ENCODE peak calls at places on chromosome 16, in five cellular contexts. P, C, X, Y and B are unnamed samples.

GRCh38 chr16:14325502-14325901 is 254.4 kb downstream of the MRTFB start:
- DNase-seq in P (no peak), C (no peak), X (no peak), Y (no peak), B (no peak)

GRCh38 chr16:14510939-14511797 is 118.9 kb downstream of the PARN start:
- DNase-seq in P (no peak), C (no peak), X (no peak), Y (no peak), B (no peak)

GRCh38 chr16:24685539-24686432 is 43.7 kb upstream of the TNRC6A start:
- DNase-seq in P (no peak), C (peak), X (peak), Y (peak), B (peak)

GRCh38 chr16:9134739-9135138 is 43.3 kb downstream of the HAPSTR1 start:
- DNase-seq in P (peak), C (peak), X (no peak), Y (no peak), B (peak)

GRCh38 chr16:10356870-10357842 is 28.7 kb upstream of the ATF7IP2 start:
- DNase-seq in P (no peak), C (no peak), X (no peak), Y (peak), B (no peak)

GRCh38 chr16:89873109-89873821 is at the start of gene TCF25:
- DNase-seq in P (peak), C (peak), X (peak), Y (peak), B (peak)

GRCh38 chr16:9092282-9092962 is 978 bp downstream of the HAPSTR1 start:
- DNase-seq in P (peak), C (peak), X (peak), Y (peak), B (no peak)

GRCh38 chr16:75378616-75379015 is 54.7 kb downstream of the CFDP1 start:
- DNase-seq in P (no peak), C (no peak), X (no peak), Y (no peak), B (no peak)

GRCh38 chr16:22356930-22357634 is 17.3 kb downstream of the CDR2 start:
- DNase-seq in P (no peak), C (no peak), X (no peak), Y (no peak), B (no peak)

GRCh38 chr16:4381935-4382794 is 10.5 kb downstream of the VASN start:
- DNase-seq in P (no peak), C (no peak), X (no peak), Y (peak), B (no peak)

GRCh38 chr16:88379694-88380040 is 3.1 kb upstream of the ZNF469 start:
- DNase-seq in P (no peak), C (no peak), X (no peak), Y (no peak), B (no peak)

GRCh38 chr16:73219176-73219575 is 171.2 kb upstream of the ZFHX3 start:
- DNase-seq in P (no peak), C (no peak), X (no peak), Y (no peak), B (no peak)

GRCh38 chr16:87453326-87453725 is 39.5 kb downstream of the ZCCHC14 start:
- DNase-seq in P (no peak), C (no peak), X (no peak), Y (no peak), B (no peak)

GRCh38 chr16:24070851-24071250 is 185.3 kb upstream of the CACNG3 start:
- DNase-seq in P (no peak), C (peak), X (no peak), Y (peak), B (no peak)

GRCh38 chr16:78647019-78647418 is 547.6 kb downstream of the WWOX start:
- DNase-seq in P (no peak), C (no peak), X (no peak), Y (no peak), B (no peak)

GRCh38 chr16:53821957-53822625 is 118.1 kb downstream of the FTO start:
- DNase-seq in P (no peak), C (no peak), X (no peak), Y (no peak), B (no peak)

GRCh38 chr16:58197314-58198012 is 443 bp downstream of the CSNK2A2 start:
- DNase-seq in P (peak), C (no peak), X (no peak), Y (peak), B (no peak)

GRCh38 chr16:49726155-49726554 is 129.8 kb downstream of the ZNF423 start:
- DNase-seq in P (no peak), C (no peak), X (no peak), Y (no peak), B (no peak)

GRCh38 chr16:10100829-10101228 is 81.4 kb downstream of the GRIN2A start:
- DNase-seq in P (no peak), C (no peak), X (no peak), Y (no peak), B (no peak)

GRCh38 chr16:85169333-85170065 is 57.2 kb upstream of the CIBAR2 start:
- DNase-seq in P (no peak), C (no peak), X (no peak), Y (peak), B (no peak)

GRCh38 chr16:85168732-85169256 is 56.5 kb upstream of the CIBAR2 start:
- DNase-seq in P (no peak), C (peak), X (peak), Y (peak), B (peak)

GRCh38 chr16:85171004-85171808 is 58.9 kb upstream of the CIBAR2 start:
- DNase-seq in P (no peak), C (no peak), X (no peak), Y (no peak), B (no peak)

GRCh38 chr16:85171809-85172464 is 59.7 kb upstream of the CIBAR2 start:
- DNase-seq in P (no peak), C (no peak), X (no peak), Y (no peak), B (no peak)

GRCh38 chr16:85170066-85171003 is 58.1 kb upstream of the CIBAR2 start:
- DNase-seq in P (no peak), C (no peak), X (no peak), Y (peak), B (peak)
- H3K4me3 ChIP-seq in P (no peak), C (no peak), X (peak), Y (peak), B (peak)

DNA sequence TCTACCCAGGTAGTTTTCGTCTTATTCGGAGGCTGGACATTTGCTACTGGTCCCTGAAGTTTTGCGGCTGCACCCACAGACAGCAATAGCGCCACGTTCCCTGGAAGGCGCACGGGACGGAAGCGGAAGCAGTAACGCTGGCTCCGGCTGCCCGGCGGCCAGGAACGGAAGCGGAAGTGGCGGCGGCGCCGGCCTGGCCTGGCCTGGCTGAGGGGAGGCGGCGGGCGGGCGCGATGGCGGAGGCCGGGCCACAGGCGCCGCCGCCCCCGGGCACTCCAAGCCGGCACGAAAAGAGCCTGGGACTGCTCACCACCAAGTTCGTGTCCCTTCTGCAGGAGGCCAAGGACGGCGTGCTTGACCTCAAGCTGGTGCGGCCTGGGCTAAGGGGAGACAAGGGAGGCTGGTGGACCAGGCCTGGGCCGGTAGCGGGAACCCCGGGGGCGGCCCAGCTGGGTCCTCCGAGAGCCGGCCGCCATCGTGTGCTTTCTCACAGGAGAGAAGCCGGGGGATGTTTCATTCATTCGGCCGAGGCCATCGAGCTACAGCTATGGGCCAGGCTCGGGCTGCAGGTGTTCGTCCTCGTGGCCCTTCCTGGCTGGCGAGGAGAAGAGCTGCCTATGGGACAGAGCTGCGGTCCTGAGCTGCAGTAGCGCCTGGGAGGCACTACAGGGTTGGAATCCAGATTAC is at the start of gene E2F4:
- DNase-seq in P (peak), C (peak), X (peak), Y (peak), B (peak)
- TF ChIP-seq POLR2A in P (peak), C (peak), X (peak), Y (peak), B (peak)

GRCh38 chr16:21302454-21302853 is 24.4 kb upstream of the CRYM start:
- DNase-seq in P (no peak), C (no peak), X (no peak), Y (no peak), B (no peak)

GRCh38 chr16:21300309-21301167 is 22.4 kb upstream of the CRYM start:
- DNase-seq in P (peak), C (peak), X (peak), Y (peak), B (peak)

GRCh38 chr16:21301168-21301894 is 23.2 kb upstream of the CRYM start:
- DNase-seq in P (peak), C (peak), X (peak), Y (peak), B (peak)

GRCh38 chr16:21301895-21302291 is 23.8 kb upstream of the CRYM start:
- DNase-seq in P (no peak), C (no peak), X (no peak), Y (no peak), B (no peak)

GRCh38 chr16:21302898-21303528 is 24.9 kb upstream of the CRYM start:
- DNase-seq in P (no peak), C (no peak), X (no peak), Y (peak), B (no peak)
- H3K4me3 ChIP-seq in P (no peak), C (no peak), X (no peak), Y (no peak), B (no peak)

GRCh38 chr16:67530013-67530939 is 1.6 kb downstream of the RIPOR1 start:
- DNase-seq in P (no peak), C (peak), X (peak), Y (peak), B (peak)
- TF ChIP-seq POLR2A in P (peak), C (peak), X (peak), Y (no peak), B (peak)

GRCh38 chr16:66427871-66428681 is 981 bp downstream of the BEAN1 start:
- DNase-seq in P (no peak), C (no peak), X (no peak), Y (no peak), B (no peak)

GRCh38 chr16:66427451-66427860 is 361 bp downstream of the BEAN1 start:
- DNase-seq in P (no peak), C (no peak), X (no peak), Y (no peak), B (no peak)

GRCh38 chr16:66426112-66427035 is 721 bp upstream of the BEAN1 start:
- DNase-seq in P (no peak), C (no peak), X (no peak), Y (no peak), B (no peak)

GRCh38 chr16:66425651-66426050 is 1.4 kb upstream of the BEAN1 start:
- DNase-seq in P (no peak), C (no peak), X (no peak), Y (no peak), B (no peak)

DNA sequence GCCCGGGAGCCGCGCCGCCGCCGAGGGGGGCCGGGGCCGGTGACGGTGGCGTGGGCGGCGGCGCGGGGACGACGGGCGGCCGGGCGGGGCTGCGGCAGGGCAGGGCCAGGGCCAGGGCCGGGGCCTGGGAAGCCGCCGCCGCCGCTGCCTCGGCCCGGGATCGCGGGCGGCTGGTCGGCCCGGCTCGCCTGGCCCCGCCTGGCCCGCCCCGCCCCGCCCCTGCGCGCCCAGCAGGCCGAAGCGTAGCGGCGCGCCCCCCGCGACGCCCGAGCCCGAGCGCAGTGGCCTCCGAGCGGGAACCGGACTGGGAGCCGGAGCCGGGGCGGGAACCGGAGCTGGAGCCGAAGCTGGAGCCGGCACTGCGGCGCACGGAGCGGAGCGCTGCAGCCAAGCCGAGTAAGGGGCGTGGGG is at the start of gene BEAN1:
- DNase-seq in P (no peak), C (no peak), X (no peak), Y (peak), B (no peak)
- H3K4me3 ChIP-seq in P (peak), C (no peak), X (peak), Y (no peak), B (peak)